ENCODE peak calls at places on chromosomes 5 and 9, in five cellular contexts. Z is RWPE1; H is cerebellar cortex; P is skeletal muscle cell; M is stimulated activated CD4-positive, alpha-beta T cell treated with anti-CD3 and anti-CD28 coated beads, Interleukin-1b, Interleukin-23, amount 100 ng/mL, for 24 hours. B is an unnamed sample.

GRCh38 chr9:94644543-94644942 is 5.2 kb upstream of the FBP1 start:
- DNase-seq in Z (no peak), H (no peak), P (no peak), M (no peak), B (no peak)

GRCh38 chr5:40409600-40409999 is 270.1 kb upstream of the PTGER4 start:
- DNase-seq in Z (no peak), H (no peak), P (no peak), M (no peak), B (no peak)

GRCh38 chr5:149323235-149324205 is 21.8 kb upstream of the GRPEL2 start:
- DNase-seq in Z (no peak), H (no peak), P (peak; percentile 53), M (no peak), B (no peak)

GRCh38 chr9:79824265-79824664 is 252.5 kb downstream of the TLE4 start:
- DNase-seq in Z (no peak), H (no peak), P (no peak), M (no peak), B (no peak)

GRCh38 chr5:1536298-1537165 is 12.8 kb upstream of the LPCAT1 start:
- DNase-seq in Z (peak; percentile 45), H (no peak), P (no peak), M (peak; percentile 59), B (peak; percentile 75)

GRCh38 chr5:98517559-98517958 is 255.9 kb upstream of the RGMB start:
- DNase-seq in Z (no peak), H (no peak), P (no peak), M (no peak), B (no peak)

GRCh38 chr5:3325206-3325605 is 270.4 kb upstream of the IRX1 start:
- DNase-seq in Z (no peak), H (no peak), P (peak; percentile 9), M (no peak), B (no peak)

GRCh38 chr5:32909207-32909606 is 198.1 kb downstream of the NPR3 start:
- DNase-seq in Z (no peak), H (no peak), P (peak; percentile 1), M (no peak), B (no peak)

GRCh38 chr9:115945009-115945431 is 208.6 kb upstream of the PAPPA start:
- DNase-seq in Z (no peak), H (no peak), P (no peak), M (no peak), B (no peak)

GRCh38 chr5:123659006-123659405 is 147.0 kb downstream of the CSNK1G3 start:
- DNase-seq in Z (no peak), H (no peak), P (no peak), M (no peak), B (no peak)

GRCh38 chr9:137296214-137297059 is 5.6 kb downstream of the NRARP start:
- DNase-seq in Z (no peak), H (no peak), P (no peak), M (no peak), B (no peak)

GRCh38 chr5:84634256-84634655 is 249.6 kb upstream of the EDIL3 start:
- DNase-seq in Z (no peak), H (no peak), P (no peak), M (no peak), B (no peak)

GRCh38 chr5:169946743-169947142 is 33.6 kb downstream of the INSYN2B start:
- DNase-seq in Z (no peak), H (no peak), P (no peak), M (no peak), B (no peak)

GRCh38 chr5:112331892-112332291 is 87.2 kb downstream of the EPB41L4A start:
- DNase-seq in Z (no peak), H (no peak), P (no peak), M (no peak), B (no peak)

GRCh38 chr9:96852676-96853075 is 1.6 kb downstream of the ZNF782 start:
- DNase-seq in Z (no peak), H (no peak), P (no peak), M (no peak), B (no peak)

GRCh38 chr9:370081-370480 is 155.4 kb downstream of the DOCK8 start:
- DNase-seq in Z (no peak), H (no peak), P (no peak), M (no peak), B (no peak)

GRCh38 chr9:137969685-137970084 is 92.1 kb downstream of the CACNA1B start:
- DNase-seq in Z (no peak), H (no peak), P (no peak), M (no peak), B (no peak)

GRCh38 chr5:177234761-177235315 is 68.7 kb downstream of the RAB24 start:
- DNase-seq in Z (no peak), H (no peak), P (no peak), M (no peak), B (no peak)

GRCh38 chr9:35490155-35490909 is 421 bp downstream of the RUSC2 start:
- DNase-seq in Z (peak; percentile 30), H (peak; percentile 62), P (no peak), M (no peak), B (no peak)

B was measured in naive B cell.